ENCODE peak calls at places on chromosomes 16 and 17, in nine cellular contexts. I is stomach, S is GM12864, D is brain microvascular endothelial cell, B is HFF-Myc, C is astrocyte of the spinal cord, L is IMR-90, A is BE2C, Q is dorsolateral prefrontal cortex. P is an unnamed sample.

GRCh38 chr17:65173284-65173793 is 36.2 kb downstream of the RGS9 start:
- DNase-seq in D (peak), S (no peak), B (peak), L (peak), C (peak), Q (no peak), A (peak), I (peak), P (peak)

GRCh38 chr17:27640790-27641189 is 9.8 kb downstream of the LGALS9 start:
- DNase-seq in B (no peak), S (no peak), C (no peak), A (no peak), D (no peak), I (no peak), Q (no peak), L (peak), P (no peak)

GRCh38 chr16:84190731-84191388 is at the start of gene ADAD2:
- DNase-seq in S (no peak), B (no peak), Q (no peak), D (no peak), C (no peak), A (no peak), L (no peak), I (no peak), P (no peak)

GRCh38 chr17:78820841-78821240 is 19.8 kb downstream of the USP36 start:
- DNase-seq in B (no peak), I (no peak), L (no peak), D (no peak), C (no peak), Q (no peak), A (no peak), S (no peak), P (no peak)

GRCh38 chr17:77200711-77201110 is 59.9 kb downstream of the SEC14L1 start:
- DNase-seq in S (no peak), B (no peak), Q (no peak), L (no peak), A (no peak), C (no peak), I (no peak), D (no peak), P (no peak)

GRCh38 chr17:82449136-82449882 is 1.2 kb downstream of the CYBC1 start:
- DNase-seq in S (peak), I (peak), B (no peak), D (no peak), Q (no peak), C (no peak), A (no peak), L (no peak), P (no peak)

GRCh38 chr16:6374816-6375215 is 957.8 kb upstream of the RBFOX1 start:
- DNase-seq in S (no peak), L (no peak), Q (no peak), A (no peak), C (no peak), B (no peak), D (no peak), I (no peak), P (no peak)

GRCh38 chr16:67655363-67655762 is 4.7 kb downstream of the ACD start:
- DNase-seq in A (no peak), Q (no peak), S (no peak), D (no peak), B (no peak), C (no peak), I (no peak), L (no peak), P (no peak)

GRCh38 chr17:28407130-28407973 is 1.3 kb upstream of the SLC46A1 start:
- DNase-seq in I (no peak), C (no peak), L (no peak), D (no peak), B (no peak), Q (no peak), S (no peak), A (no peak), P (no peak)

GRCh38 chr16:88368036-88368435 is 14.7 kb upstream of the ZNF469 start:
- DNase-seq in Q (no peak), S (no peak), C (no peak), B (no peak), A (no peak), L (no peak), D (no peak), I (no peak), P (no peak)

GRCh38 chr17:5262417-5262816 is 19.7 kb upstream of the RABEP1 start:
- DNase-seq in L (no peak), A (no peak), C (no peak), I (no peak), B (no peak), Q (no peak), S (no peak), D (no peak), P (no peak)

GRCh38 chr17:57801044-57801711 is 48.7 kb downstream of the MRPS23 start:
- DNase-seq in A (no peak), B (no peak), Q (no peak), D (no peak), C (no peak), L (no peak), I (no peak), S (no peak), P (no peak)

GRCh38 chr16:15450624-15451023 is 16.2 kb downstream of the BMERB1 start:
- DNase-seq in B (no peak), A (no peak), S (no peak), Q (no peak), I (no peak), D (no peak), L (no peak), C (no peak), P (peak)

GRCh38 chr17:43723697-43724359 is 34.8 kb downstream of the SOST start:
- DNase-seq in A (peak), Q (no peak), C (peak), I (no peak), D (peak), S (no peak), B (no peak), L (peak), P (peak)

GRCh38 chr17:78993241-78993956 is 13.7 kb upstream of the LGALS3BP start:
- DNase-seq in I (peak), D (peak), S (no peak), Q (peak), A (peak), C (peak), B (no peak), L (peak), P (peak)

GRCh38 chr17:20073056-20073979 is 64.2 kb downstream of the SPECC1 start:
- DNase-seq in L (peak), Q (no peak), B (no peak), D (peak), S (no peak), A (no peak), I (peak), C (peak), P (peak)

GRCh38 chr17:59827721-59828477 is 64.8 kb downstream of the TUBD1 start:
- DNase-seq in S (no peak), L (no peak), C (peak), I (no peak), Q (no peak), A (peak), D (no peak), B (no peak), P (no peak)

GRCh38 chr17:80660527-80661198 is 116.0 kb downstream of the RPTOR start:
- DNase-seq in S (no peak), B (no peak), C (no peak), A (no peak), Q (no peak), D (no peak), I (no peak), L (no peak), P (no peak)

GRCh38 chr16:48911700-48912099 is 301.7 kb upstream of the N4BP1 start:
- DNase-seq in C (no peak), L (peak), Q (no peak), B (no peak), S (no peak), D (no peak), A (no peak), I (no peak), P (peak)

DNA sequence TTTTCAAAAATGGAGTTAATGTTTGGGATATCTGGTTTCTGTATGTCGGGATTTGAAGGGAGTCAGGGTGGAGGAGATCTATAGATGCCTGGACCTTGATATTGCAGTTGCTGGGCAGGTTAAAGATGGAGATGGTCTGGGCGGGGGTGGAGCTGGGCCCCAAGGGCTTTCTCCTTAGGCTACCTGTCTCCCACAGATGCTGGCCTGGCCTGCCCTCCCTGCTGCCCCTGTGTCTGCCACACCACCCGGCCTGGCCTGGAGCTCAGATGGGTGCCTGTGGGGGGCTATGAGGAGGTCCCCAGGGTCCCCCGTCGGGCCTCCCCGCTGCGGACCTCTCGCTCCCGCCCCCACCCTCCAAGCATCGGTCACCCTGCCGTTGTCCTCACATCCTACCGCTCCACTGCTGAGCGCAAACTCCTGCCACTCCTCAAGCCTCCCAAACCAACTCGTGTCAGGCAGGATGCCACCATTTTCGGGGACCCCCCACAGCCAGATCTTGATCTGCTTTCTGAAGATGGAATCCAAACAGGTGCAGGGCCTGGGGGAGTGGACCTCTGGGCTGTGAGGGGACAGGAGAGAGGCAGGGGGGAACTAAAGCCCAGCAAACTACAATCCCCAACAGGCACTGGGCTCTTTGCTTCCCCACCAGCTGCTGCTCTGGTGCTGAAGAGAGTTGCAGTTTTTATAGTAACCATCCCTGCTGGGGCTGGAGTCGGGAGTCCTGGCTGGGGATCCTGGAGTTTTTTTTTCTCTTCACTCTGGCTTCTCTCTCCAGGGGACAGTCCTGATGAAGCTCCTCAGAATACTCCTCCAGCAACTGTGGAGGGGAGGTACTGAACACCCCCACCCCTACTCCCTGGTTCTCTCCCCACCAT is 2.9 kb downstream of the ARHGEF15 start:
- DNase-seq in A (no peak), D (no peak), S (no peak), C (no peak), B (no peak), I (no peak), Q (no peak), L (no peak), P (no peak)
- H3K4me3 ChIP-seq in A (no peak), D (no peak), S (no peak), C (no peak), B (no peak), I (no peak), Q (no peak), L (no peak), P (no peak)

GRCh38 chr17:36842231-36842630 is 95.0 kb upstream of the LHX1 start:
- DNase-seq in Q (no peak), S (no peak), I (no peak), A (no peak), D (no peak), B (no peak), C (no peak), L (no peak), P (no peak)
- TF ChIP-seq CTCF in Q (no peak), S (no peak), I (no peak), A (no peak), D (no peak), B (no peak), C (no peak), L (no peak), P (no peak)

GRCh38 chr17:48912476-48912875 is 4.3 kb downstream of the UBE2Z start:
- DNase-seq in S (no peak), B (no peak), A (no peak), I (no peak), D (no peak), L (no peak), Q (no peak), C (no peak), P (no peak)

GRCh38 chr17:48908853-48909394 is 717 bp downstream of the UBE2Z start:
- DNase-seq in D (peak), B (peak), I (peak), A (peak), Q (peak), S (peak), L (peak), C (peak), P (peak)

GRCh38 chr17:48909796-48910195 is 1.6 kb downstream of the UBE2Z start:
- DNase-seq in A (no peak), D (no peak), L (peak), S (no peak), I (no peak), B (no peak), C (no peak), Q (no peak), P (no peak)

GRCh38 chr17:48908047-48908843 is at the start of gene UBE2Z:
- DNase-seq in B (peak), Q (peak), A (peak), D (peak), C (peak), S (peak), I (peak), L (peak), P (peak)

GRCh38 chr17:48910370-48910769 is 2.2 kb downstream of the UBE2Z start:
- DNase-seq in I (no peak), D (no peak), A (no peak), Q (no peak), L (no peak), C (no peak), B (no peak), S (no peak), P (no peak)
- H3K4me3 ChIP-seq in I (no peak), D (peak), A (no peak), Q (peak), L (no peak), C (peak), B (peak), S (peak), P (peak)

GRCh38 chr16:1180772-1181714 is 28.1 kb downstream of the CACNA1H start:
- DNase-seq in C (no peak), Q (no peak), I (no peak), S (no peak), B (no peak), D (no peak), L (no peak), A (peak), P (no peak)
- TF ChIP-seq CTCF in C (peak), Q (no peak), I (no peak), S (no peak), B (no peak), D (peak), L (peak), A (peak), P (no peak)

DNA sequence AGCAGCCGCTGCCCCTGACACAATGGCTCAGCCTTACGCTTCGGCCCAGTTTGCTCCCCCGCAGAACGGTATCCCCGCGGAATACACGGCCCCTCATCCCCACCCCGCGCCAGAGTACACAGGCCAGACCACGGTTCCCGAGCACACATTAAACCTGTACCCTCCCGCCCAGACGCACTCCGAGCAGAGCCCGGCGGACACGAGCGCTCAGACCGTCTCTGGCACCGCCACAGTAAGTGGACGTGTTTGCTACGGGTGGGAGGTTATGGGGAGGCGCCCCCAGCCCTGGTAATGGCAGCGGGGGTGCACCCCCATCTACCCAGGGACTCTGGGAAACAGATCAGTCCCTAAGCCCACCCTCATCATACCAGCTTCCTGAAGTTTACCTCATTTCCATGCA is 185.5 kb downstream of the RBFOX1 start:
- DNase-seq in A (no peak), Q (no peak), I (no peak), D (no peak), B (no peak), L (no peak), S (no peak), C (no peak), P (no peak)
- H3K4me3 ChIP-seq in A (no peak), Q (no peak), I (no peak), D (no peak), B (no peak), L (no peak), S (no peak), C (no peak), P (no peak)

P was measured in fibroblast of the aortic adventitia.